ENCODE peak calls at places on chromosomes 1 and 21, in ten cellular contexts. V is mucosa of descending colon, Q is left lung, I is kidney epithelial cell, J is prostate gland, Z is body of pancreas, B is HL-60, D is GM12864, K is coronary artery, T is HFFc6. L is an unnamed sample.

GRCh38 chr21:26732442-26733221 is 112.6 kb downstream of the ADAMTS1 start:
- DNase-seq in V (peak; percentile 61), Q (no peak), I (peak; percentile 18), J (no peak), Z (peak; percentile 55), B (no peak), D (no peak), K (no peak), T (peak; percentile 57), L (no peak)

GRCh38 chr21:25508364-25508763 is 98.9 kb downstream of the MRPL39 start:
- DNase-seq in V (no peak), Q (no peak), I (no peak), J (no peak), Z (no peak), B (no peak), D (no peak), K (no peak), T (no peak), L (no peak)

GRCh38 chr1:219345953-219346352 is 172.3 kb downstream of the LYPLAL1 start:
- DNase-seq in V (no peak), Q (no peak), I (no peak), J (no peak), Z (no peak), B (no peak), D (no peak), K (no peak), T (no peak), L (no peak)

GRCh38 chr1:1065265-1065939 is 8.7 kb downstream of the RNF223 start:
- DNase-seq in V (no peak), Q (no peak), I (no peak), J (no peak), Z (no peak), B (no peak), D (no peak), K (no peak), T (no peak), L (no peak)

GRCh38 chr1:218430802-218431201 is 85.7 kb downstream of the TGFB2 start:
- DNase-seq in V (no peak), Q (no peak), I (no peak), J (no peak), Z (no peak), B (no peak), D (no peak), K (no peak), T (no peak), L (no peak)

GRCh38 chr1:231757101-231757404 is 130.5 kb downstream of the DISC1 start:
- DNase-seq in V (no peak), Q (no peak), I (no peak), J (no peak), Z (no peak), B (no peak), D (no peak), K (no peak), T (no peak), L (no peak)

GRCh38 chr21:16196521-16197208 is 466.9 kb downstream of the USP25 start:
- DNase-seq in V (no peak), Q (no peak), I (no peak), J (no peak), Z (no peak), B (no peak), D (no peak), K (no peak), T (no peak), L (no peak)

GRCh38 chr1:155167166-155168104 is 5.7 kb downstream of the KRTCAP2 start:
- DNase-seq in V (peak; percentile 92), Q (peak; percentile 95), I (peak; percentile 47), J (peak; percentile 87), Z (peak; percentile 91), B (peak; percentile 92), D (peak; percentile 51), K (peak; percentile 86), T (peak; percentile 59), L (peak; percentile 88)

GRCh38 chr1:21680918-21681317 is 11.8 kb upstream of the RAP1GAP start:
- DNase-seq in V (no peak), Q (no peak), I (no peak), J (no peak), Z (no peak), B (no peak), D (no peak), K (no peak), T (peak; percentile 47), L (no peak)

GRCh38 chr21:44900559-44901251 is 20.0 kb downstream of the ITGB2 start:
- DNase-seq in V (no peak), Q (peak; percentile 51), I (no peak), J (no peak), Z (no peak), B (no peak), D (no peak), K (no peak), T (no peak), L (no peak)

GRCh38 chr1:170670751-170671628 is 7.1 kb downstream of the PRRX1 start:
- DNase-seq in V (peak; percentile 71), Q (peak; percentile 76), I (no peak), J (no peak), Z (no peak), B (no peak), D (no peak), K (no peak), T (no peak), L (no peak)

GRCh38 chr1:171480035-171480434 is 5.3 kb upstream of the PRRC2C start:
- DNase-seq in V (no peak), Q (no peak), I (no peak), J (no peak), Z (no peak), B (no peak), D (no peak), K (no peak), T (no peak), L (no peak)

GRCh38 chr1:39453603-39454002 is 37.8 kb upstream of the BMP8A start:
- DNase-seq in V (peak; percentile 40), Q (no peak), I (no peak), J (no peak), Z (peak; percentile 48), B (no peak), D (no peak), K (no peak), T (no peak), L (no peak)

GRCh38 chr21:43712268-43712942 is 6.5 kb upstream of the PDXK start:
- DNase-seq in V (peak; percentile 91), Q (no peak), I (peak; percentile 93), J (peak; percentile 88), Z (peak; percentile 83), B (no peak), D (no peak), K (no peak), T (peak; percentile 80), L (no peak)

GRCh38 chr1:228185641-228185965 is 20.0 kb downstream of the IBA57 start:
- DNase-seq in V (no peak), Q (no peak), I (no peak), J (no peak), Z (no peak), B (no peak), D (no peak), K (no peak), T (no peak), L (no peak)

GRCh38 chr21:45579383-45580180 is 37.3 kb upstream of the SLC19A1 start:
- DNase-seq in V (no peak), Q (no peak), I (no peak), J (no peak), Z (no peak), B (no peak), D (no peak), K (peak; percentile 49), T (no peak), L (peak; percentile 65)

GRCh38 chr1:245858683-245859509 is 648.2 kb downstream of the SMYD3 start:
- DNase-seq in V (no peak), Q (no peak), I (no peak), J (no peak), Z (no peak), B (no peak), D (no peak), K (no peak), T (no peak), L (no peak)
- TF ChIP-seq CTCF in V (no peak), Q (no peak), I (peak; percentile 22), J (no peak), Z (no peak), B (no peak), D (peak; percentile 25), K (no peak), T (peak; percentile 76), L (peak; percentile 24)

GRCh38 chr1:175824079-175824478 is 80.7 kb upstream of the TNR start:
- DNase-seq in V (peak; percentile 17), Q (no peak), I (no peak), J (no peak), Z (peak; percentile 34), B (no peak), D (peak; percentile 12), K (no peak), T (no peak), L (no peak)
- TF ChIP-seq CTCF in V (no peak), Q (no peak), I (peak; percentile 13), J (no peak), Z (peak; percentile 54), B (no peak), D (peak; percentile 61), K (no peak), T (peak; percentile 14), L (peak; percentile 48)

DNA sequence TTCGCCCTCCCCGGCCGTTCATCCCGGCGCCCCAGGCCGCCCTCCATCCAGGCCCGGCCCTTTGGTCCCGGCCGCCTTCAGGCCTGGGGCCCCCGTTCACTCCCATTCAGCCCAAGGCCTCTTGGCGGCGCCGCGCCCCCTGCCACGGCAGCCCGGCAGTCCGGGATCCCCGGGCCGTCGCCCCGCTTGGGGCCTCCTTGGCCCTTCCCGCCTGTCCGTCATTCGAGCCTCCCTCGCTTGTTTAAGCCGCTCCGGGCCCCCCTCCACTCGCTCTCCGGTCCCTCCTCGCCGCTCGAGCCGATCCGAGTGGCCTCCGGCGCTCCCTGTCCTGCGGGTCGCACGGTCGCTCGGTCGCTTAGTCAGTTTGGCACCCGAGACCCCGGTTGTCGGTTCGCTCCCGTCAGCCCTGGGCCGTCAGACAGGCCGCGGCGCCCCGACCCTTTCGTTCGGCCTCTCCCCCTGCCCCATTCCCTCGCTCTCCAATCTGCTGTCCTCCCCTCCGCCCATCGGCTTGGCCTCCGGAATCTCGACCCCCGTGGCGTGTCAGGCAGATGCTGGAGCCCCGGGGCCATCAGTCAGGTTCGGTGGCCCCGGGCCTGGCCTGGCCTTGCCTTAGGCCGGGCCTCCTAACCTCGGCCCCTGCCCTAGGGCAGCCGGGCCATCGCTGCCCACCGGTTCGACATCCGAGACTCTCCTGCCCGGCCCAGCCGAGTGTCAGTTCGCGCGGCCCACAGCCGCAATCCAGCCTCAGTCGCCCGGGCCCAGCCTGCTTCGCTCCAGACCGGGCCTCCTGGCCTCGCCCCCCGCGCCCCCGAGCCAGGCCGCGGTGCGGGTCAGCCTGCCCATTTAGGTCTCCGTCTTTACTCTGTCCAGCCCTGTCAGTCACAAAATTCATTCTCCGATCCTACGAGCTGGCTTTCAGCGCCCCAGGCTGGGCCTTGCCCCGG is 1.1 kb downstream of the LRRC41 start:
- DNase-seq in V (peak; percentile 58), Q (peak; percentile 90), I (no peak), J (peak; percentile 31), Z (peak; percentile 42), B (peak; percentile 64), D (no peak), K (no peak), T (peak; percentile 14), L (peak; percentile 74)
- TF ChIP-seq CTCF in V (no peak), Q (peak; percentile 12), I (no peak), J (no peak), Z (peak; percentile 35), B (no peak), D (peak; percentile 47), K (no peak), T (peak; percentile 49), L (peak; percentile 14)

DNA sequence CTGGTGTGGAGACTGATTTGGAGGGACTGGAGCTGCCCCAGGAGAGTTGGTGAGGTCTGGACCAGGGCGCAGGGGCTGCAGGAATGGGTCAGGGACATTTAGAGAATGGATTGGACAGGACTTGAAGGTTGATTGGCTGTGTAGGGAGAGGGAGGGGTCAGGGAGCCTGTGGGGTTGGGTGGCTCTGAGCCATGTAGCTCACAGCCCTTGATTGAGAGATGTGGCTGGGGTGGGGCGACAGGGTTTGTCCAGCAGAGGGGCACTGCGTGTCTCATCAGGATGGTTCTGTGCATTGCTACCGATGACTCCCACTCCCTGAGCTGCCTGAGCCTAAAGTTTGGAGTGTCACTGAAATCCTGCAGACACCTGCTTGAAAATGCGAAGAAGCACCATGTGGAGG is 12.1 kb downstream of the AZIN2 start:
- DNase-seq in V (no peak), Q (no peak), I (no peak), J (no peak), Z (no peak), B (no peak), D (no peak), K (no peak), T (no peak), L (peak; percentile 45)
- TF ChIP-seq CTCF in V (no peak), Q (no peak), I (no peak), J (no peak), Z (no peak), B (no peak), D (no peak), K (no peak), T (peak; percentile 43), L (no peak)

L was measured in type B pancreatic cell.